ENCODE peak calls at places on chromosomes 1 and 21, in ten cellular contexts. One of them, this sample, is unnamed. For H3K4me1, the result is how much of the 10 kb centered on the place peaks cover.

GRCh38 chr1:169371400-169371799 is 3.4 kb downstream of the BLZF1 start:
- DNase-seq in sigmoid colon: no peak
- DNase-seq in fibroblast of lung: no peak
- DNase-seq in heart right ventricle: no peak
- DNase-seq in aorta: no peak
- DNase-seq in Karpas-422: no peak
- DNase-seq in PC-3: no peak
- DNase-seq in neural progenitor cell: no peak
- DNase-seq in Peyer's patch: no peak
- DNase-seq in CD4-positive, CD25-positive, alpha-beta regulatory T cell: peak
- DNase-seq in this sample: peak

GRCh38 chr1:244365821-244366220 is 85.9 kb downstream of the ADSS2 start:
- DNase-seq in sigmoid colon: no peak
- DNase-seq in fibroblast of lung: no peak
- DNase-seq in heart right ventricle: no peak
- DNase-seq in aorta: no peak
- DNase-seq in Karpas-422: no peak
- DNase-seq in PC-3: no peak
- DNase-seq in neural progenitor cell: no peak
- DNase-seq in Peyer's patch: no peak
- DNase-seq in CD4-positive, CD25-positive, alpha-beta regulatory T cell: no peak
- DNase-seq in this sample: no peak

GRCh38 chr21:33401617-33401967 is 1.6 kb upstream of the IFNGR2 start:
- DNase-seq in sigmoid colon: no peak
- DNase-seq in fibroblast of lung: no peak
- DNase-seq in heart right ventricle: no peak
- DNase-seq in aorta: peak
- DNase-seq in Karpas-422: no peak
- DNase-seq in PC-3: peak
- DNase-seq in neural progenitor cell: no peak
- DNase-seq in Peyer's patch: no peak
- DNase-seq in CD4-positive, CD25-positive, alpha-beta regulatory T cell: no peak
- DNase-seq in this sample: no peak

GRCh38 chr1:111241797-111242196 is 14.3 kb downstream of the CHI3L2 start:
- DNase-seq in sigmoid colon: no peak
- DNase-seq in fibroblast of lung: peak
- DNase-seq in heart right ventricle: no peak
- DNase-seq in aorta: no peak
- DNase-seq in Karpas-422: no peak
- DNase-seq in PC-3: peak
- DNase-seq in neural progenitor cell: no peak
- DNase-seq in Peyer's patch: no peak
- DNase-seq in CD4-positive, CD25-positive, alpha-beta regulatory T cell: no peak
- DNase-seq in this sample: no peak

GRCh38 chr1:188599313-188599712 is 1770.6 kb downstream of the PLA2G4A start:
- DNase-seq in sigmoid colon: no peak
- DNase-seq in fibroblast of lung: no peak
- DNase-seq in heart right ventricle: no peak
- DNase-seq in aorta: no peak
- DNase-seq in Karpas-422: no peak
- DNase-seq in PC-3: peak
- DNase-seq in neural progenitor cell: peak
- DNase-seq in Peyer's patch: no peak
- DNase-seq in CD4-positive, CD25-positive, alpha-beta regulatory T cell: no peak
- DNase-seq in this sample: no peak

GRCh38 chr1:157249326-157249725 is 111.1 kb upstream of the ETV3 start:
- DNase-seq in sigmoid colon: no peak
- DNase-seq in fibroblast of lung: no peak
- DNase-seq in heart right ventricle: no peak
- DNase-seq in aorta: no peak
- DNase-seq in Karpas-422: no peak
- DNase-seq in PC-3: no peak
- DNase-seq in neural progenitor cell: no peak
- DNase-seq in Peyer's patch: no peak
- DNase-seq in CD4-positive, CD25-positive, alpha-beta regulatory T cell: no peak
- DNase-seq in this sample: no peak

GRCh38 chr1:10132852-10133251 is 77.5 kb upstream of the KIF1B start:
- DNase-seq in sigmoid colon: no peak
- DNase-seq in fibroblast of lung: no peak
- DNase-seq in heart right ventricle: no peak
- DNase-seq in aorta: no peak
- DNase-seq in Karpas-422: no peak
- DNase-seq in PC-3: no peak
- DNase-seq in neural progenitor cell: no peak
- DNase-seq in Peyer's patch: no peak
- DNase-seq in CD4-positive, CD25-positive, alpha-beta regulatory T cell: no peak
- DNase-seq in this sample: no peak

GRCh38 chr1:153803479-153804056 is 28.4 kb downstream of the SLC27A3 start:
- DNase-seq in sigmoid colon: no peak
- DNase-seq in fibroblast of lung: no peak
- DNase-seq in heart right ventricle: no peak
- DNase-seq in aorta: no peak
- DNase-seq in Karpas-422: no peak
- DNase-seq in PC-3: no peak
- DNase-seq in neural progenitor cell: no peak
- DNase-seq in Peyer's patch: peak
- DNase-seq in CD4-positive, CD25-positive, alpha-beta regulatory T cell: no peak
- DNase-seq in this sample: no peak

GRCh38 chr1:64479874-64480273 is 9.9 kb downstream of the CACHD1 start:
- DNase-seq in sigmoid colon: no peak
- DNase-seq in fibroblast of lung: no peak
- DNase-seq in heart right ventricle: no peak
- DNase-seq in aorta: peak
- DNase-seq in Karpas-422: no peak
- DNase-seq in PC-3: no peak
- DNase-seq in neural progenitor cell: no peak
- DNase-seq in Peyer's patch: no peak
- DNase-seq in CD4-positive, CD25-positive, alpha-beta regulatory T cell: no peak
- DNase-seq in this sample: no peak

GRCh38 chr1:6263716-6264115 is 2.8 kb upstream of the GPR153 start:
- DNase-seq in sigmoid colon: no peak
- DNase-seq in fibroblast of lung: no peak
- DNase-seq in heart right ventricle: no peak
- DNase-seq in aorta: no peak
- DNase-seq in Karpas-422: no peak
- DNase-seq in PC-3: no peak
- DNase-seq in neural progenitor cell: no peak
- DNase-seq in Peyer's patch: no peak
- DNase-seq in CD4-positive, CD25-positive, alpha-beta regulatory T cell: no peak
- DNase-seq in this sample: no peak

GRCh38 chr1:36874271-36875017 is 159.9 kb downstream of the GRIK3 start:
- DNase-seq in sigmoid colon: peak
- DNase-seq in fibroblast of lung: no peak
- DNase-seq in heart right ventricle: peak
- DNase-seq in aorta: no peak
- DNase-seq in Karpas-422: no peak
- DNase-seq in PC-3: no peak
- DNase-seq in neural progenitor cell: no peak
- DNase-seq in Peyer's patch: peak
- DNase-seq in CD4-positive, CD25-positive, alpha-beta regulatory T cell: no peak
- DNase-seq in this sample: no peak

GRCh38 chr1:54296666-54297065 is 96.7 kb downstream of the MRPL37 start:
- DNase-seq in sigmoid colon: no peak
- DNase-seq in fibroblast of lung: no peak
- DNase-seq in heart right ventricle: no peak
- DNase-seq in aorta: no peak
- DNase-seq in Karpas-422: no peak
- DNase-seq in PC-3: no peak
- DNase-seq in neural progenitor cell: no peak
- DNase-seq in Peyer's patch: no peak
- DNase-seq in CD4-positive, CD25-positive, alpha-beta regulatory T cell: no peak
- DNase-seq in this sample: no peak

GRCh38 chr1:212161231-212161781 is 123.9 kb upstream of the PPP2R5A start:
- DNase-seq in sigmoid colon: no peak
- DNase-seq in fibroblast of lung: peak
- DNase-seq in heart right ventricle: no peak
- DNase-seq in aorta: no peak
- DNase-seq in Karpas-422: peak
- DNase-seq in PC-3: peak
- DNase-seq in neural progenitor cell: no peak
- DNase-seq in Peyer's patch: no peak
- DNase-seq in CD4-positive, CD25-positive, alpha-beta regulatory T cell: peak
- DNase-seq in this sample: no peak

GRCh38 chr1:20481158-20481617 is 4.8 kb downstream of the CAMK2N1 start:
- DNase-seq in sigmoid colon: no peak
- DNase-seq in fibroblast of lung: no peak
- DNase-seq in heart right ventricle: no peak
- DNase-seq in aorta: no peak
- DNase-seq in Karpas-422: no peak
- DNase-seq in PC-3: peak
- DNase-seq in neural progenitor cell: no peak
- DNase-seq in Peyer's patch: peak
- DNase-seq in CD4-positive, CD25-positive, alpha-beta regulatory T cell: no peak
- DNase-seq in this sample: no peak
- H3K4me1 ChIP-seq in sigmoid colon: under half
- H3K4me1 ChIP-seq in fibroblast of lung: under half
- H3K4me1 ChIP-seq in heart right ventricle: under half
- H3K4me1 ChIP-seq in aorta: under half
- H3K4me1 ChIP-seq in Karpas-422: under half
- H3K4me1 ChIP-seq in PC-3: half or more
- H3K4me1 ChIP-seq in neural progenitor cell: under half
- H3K4me1 ChIP-seq in Peyer's patch: under half
- H3K4me1 ChIP-seq in CD4-positive, CD25-positive, alpha-beta regulatory T cell: under half
- H3K4me1 ChIP-seq in this sample: under half

DNA sequence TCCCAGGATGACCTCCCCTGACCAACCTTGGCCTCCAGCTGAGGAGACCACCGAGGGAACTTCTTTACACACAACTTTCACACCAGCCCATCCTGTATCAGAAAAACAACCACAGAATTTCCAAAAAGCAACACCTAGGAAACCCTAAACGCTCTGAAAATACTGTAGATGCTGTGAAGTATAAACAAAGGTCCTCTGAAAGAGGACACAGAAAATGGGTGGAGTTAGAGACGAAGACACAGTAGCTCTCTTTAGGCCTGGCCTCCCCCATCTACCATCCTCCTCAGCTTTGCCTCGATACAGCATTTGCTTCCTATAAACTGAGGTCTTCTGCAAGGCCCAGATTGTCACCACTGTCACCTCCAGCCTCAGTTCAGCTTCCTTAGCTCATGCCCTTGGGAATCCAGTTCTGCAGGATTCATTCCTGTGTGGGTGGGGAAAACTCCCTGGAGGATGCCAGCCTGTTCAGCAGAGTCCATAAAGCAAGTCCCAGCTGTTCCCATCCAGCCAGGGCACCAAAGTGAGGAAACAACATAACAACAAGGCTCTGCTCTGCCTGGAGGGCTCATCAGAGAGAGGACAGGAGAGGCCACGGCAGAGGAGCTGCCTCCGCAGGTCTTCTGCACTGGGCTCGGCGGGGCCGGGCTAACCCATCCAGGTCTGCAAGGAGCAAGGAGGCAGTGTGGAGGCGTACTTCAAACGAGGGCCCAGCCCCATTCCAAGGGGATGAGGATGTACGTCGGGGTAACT is 15.0 kb downstream of the PIK3C2B start:
- DNase-seq in sigmoid colon: no peak
- DNase-seq in fibroblast of lung: no peak
- DNase-seq in heart right ventricle: no peak
- DNase-seq in aorta: no peak
- DNase-seq in Karpas-422: no peak
- DNase-seq in PC-3: peak
- DNase-seq in neural progenitor cell: no peak
- DNase-seq in Peyer's patch: peak
- DNase-seq in CD4-positive, CD25-positive, alpha-beta regulatory T cell: no peak
- DNase-seq in this sample: no peak
- H3K4me1 ChIP-seq in sigmoid colon: under half
- H3K4me1 ChIP-seq in fibroblast of lung: under half
- H3K4me1 ChIP-seq in heart right ventricle: half or more
- H3K4me1 ChIP-seq in aorta: under half
- H3K4me1 ChIP-seq in Karpas-422: under half
- H3K4me1 ChIP-seq in PC-3: under half
- H3K4me1 ChIP-seq in neural progenitor cell: under half
- H3K4me1 ChIP-seq in Peyer's patch: under half
- H3K4me1 ChIP-seq in CD4-positive, CD25-positive, alpha-beta regulatory T cell: under half
- H3K4me1 ChIP-seq in this sample: half or more

GRCh38 chr1:155940993-155941844 is at the start of gene RXFP4:
- DNase-seq in sigmoid colon: no peak
- DNase-seq in fibroblast of lung: peak
- DNase-seq in heart right ventricle: no peak
- DNase-seq in aorta: no peak
- DNase-seq in Karpas-422: peak
- DNase-seq in PC-3: peak
- DNase-seq in neural progenitor cell: no peak
- DNase-seq in Peyer's patch: peak
- DNase-seq in CD4-positive, CD25-positive, alpha-beta regulatory T cell: no peak
- DNase-seq in this sample: peak
- H3K4me1 ChIP-seq in sigmoid colon: under half
- H3K4me1 ChIP-seq in fibroblast of lung: under half
- H3K4me1 ChIP-seq in heart right ventricle: half or more
- H3K4me1 ChIP-seq in aorta: under half
- H3K4me1 ChIP-seq in Karpas-422: half or more
- H3K4me1 ChIP-seq in PC-3: under half
- H3K4me1 ChIP-seq in neural progenitor cell: under half
- H3K4me1 ChIP-seq in Peyer's patch: under half
- H3K4me1 ChIP-seq in CD4-positive, CD25-positive, alpha-beta regulatory T cell: under half
- H3K4me1 ChIP-seq in this sample: half or more

DNA sequence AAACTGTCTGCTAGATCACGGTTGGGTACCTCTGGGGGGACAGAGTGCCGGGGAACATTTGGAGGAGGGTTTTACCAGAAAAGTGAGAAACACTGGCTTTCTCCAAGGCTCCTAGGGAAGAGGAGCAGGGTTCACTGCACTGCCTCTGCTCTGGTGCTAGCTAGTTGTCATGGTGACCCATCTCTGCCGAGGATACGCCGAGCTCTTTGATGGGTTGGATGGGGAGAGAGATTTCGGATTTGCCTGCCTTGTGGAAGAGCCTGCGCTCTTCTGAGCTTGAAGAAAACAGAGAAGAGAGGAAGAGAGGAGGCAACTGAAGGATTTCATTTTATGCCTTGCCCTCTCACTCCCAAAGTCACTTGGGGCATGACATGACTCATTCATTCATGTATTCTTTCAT is 92.1 kb downstream of the NAV1 start:
- DNase-seq in sigmoid colon: no peak
- DNase-seq in fibroblast of lung: no peak
- DNase-seq in heart right ventricle: no peak
- DNase-seq in aorta: no peak
- DNase-seq in Karpas-422: no peak
- DNase-seq in PC-3: no peak
- DNase-seq in neural progenitor cell: no peak
- DNase-seq in Peyer's patch: no peak
- DNase-seq in CD4-positive, CD25-positive, alpha-beta regulatory T cell: no peak
- DNase-seq in this sample: no peak
- H3K4me1 ChIP-seq in sigmoid colon: under half
- H3K4me1 ChIP-seq in fibroblast of lung: under half
- H3K4me1 ChIP-seq in heart right ventricle: half or more
- H3K4me1 ChIP-seq in aorta: under half
- H3K4me1 ChIP-seq in Karpas-422: under half
- H3K4me1 ChIP-seq in PC-3: under half
- H3K4me1 ChIP-seq in neural progenitor cell: under half
- H3K4me1 ChIP-seq in Peyer's patch: under half
- H3K4me1 ChIP-seq in CD4-positive, CD25-positive, alpha-beta regulatory T cell: under half
- H3K4me1 ChIP-seq in this sample: under half